ENCODE peak calls at places on chromosomes 5 and 9, in ten cellular contexts. One of them, this sample, is unnamed.

GRCh38 chr5:93601053-93601429 is 18.0 kb downstream of the NR2F1 start:
- DNase-seq in NCI-H2081: no peak
- DNase-seq in MCF 10A: no peak
- DNase-seq in activated gamma-delta T cell treated with Interleukin-2 at 50 U/mL for 16 hours: no peak
- DNase-seq in iPS-NIHi11: no peak
- DNase-seq in Jurkat, Clone E6-1: no peak
- DNase-seq in NCI-H748 treated with DMSO at 0.1 percent for 48 hours: no peak
- DNase-seq in kidney tubule cell: no peak
- DNase-seq in activated T-cell treated with anti-CD3 and anti-CD28 coated beads, Interleukin-2, amount 50 U/mL, for 4 hours: no peak
- DNase-seq in stimulated activated CD8-positive, alpha-beta memory T cell treated with anti-CD3 and anti-CD28 coated beads, Interleukin-12 subunit alpha, Interleukin-12 subunit beta, amount 100 ng/mL, for 1 hour: no peak
- DNase-seq in this sample: no peak

GRCh38 chr5:51468196-51468595 is 84.9 kb downstream of the ISL1 start:
- DNase-seq in stimulated activated CD8-positive, alpha-beta memory T cell treated with anti-CD3 and anti-CD28 coated beads, Interleukin-12 subunit alpha, Interleukin-12 subunit beta, amount 100 ng/mL, for 1 hour: no peak
- DNase-seq in kidney tubule cell: peak; percentile 6
- DNase-seq in activated T-cell treated with anti-CD3 and anti-CD28 coated beads, Interleukin-2, amount 50 U/mL, for 4 hours: no peak
- DNase-seq in iPS-NIHi11: no peak
- DNase-seq in MCF 10A: no peak
- DNase-seq in activated gamma-delta T cell treated with Interleukin-2 at 50 U/mL for 16 hours: no peak
- DNase-seq in NCI-H2081: no peak
- DNase-seq in NCI-H748 treated with DMSO at 0.1 percent for 48 hours: no peak
- DNase-seq in Jurkat, Clone E6-1: no peak
- DNase-seq in this sample: no peak

GRCh38 chr9:95317893-95318211 is 343 bp upstream of the FANCC start:
- DNase-seq in kidney tubule cell: no peak
- DNase-seq in iPS-NIHi11: no peak
- DNase-seq in activated T-cell treated with anti-CD3 and anti-CD28 coated beads, Interleukin-2, amount 50 U/mL, for 4 hours: no peak
- DNase-seq in NCI-H748 treated with DMSO at 0.1 percent for 48 hours: no peak
- DNase-seq in stimulated activated CD8-positive, alpha-beta memory T cell treated with anti-CD3 and anti-CD28 coated beads, Interleukin-12 subunit alpha, Interleukin-12 subunit beta, amount 100 ng/mL, for 1 hour: no peak
- DNase-seq in MCF 10A: no peak
- DNase-seq in activated gamma-delta T cell treated with Interleukin-2 at 50 U/mL for 16 hours: no peak
- DNase-seq in NCI-H2081: no peak
- DNase-seq in Jurkat, Clone E6-1: no peak
- DNase-seq in this sample: no peak

GRCh38 chr9:5392285-5392684 is 45.4 kb downstream of the PLGRKT start:
- DNase-seq in iPS-NIHi11: no peak
- DNase-seq in MCF 10A: no peak
- DNase-seq in stimulated activated CD8-positive, alpha-beta memory T cell treated with anti-CD3 and anti-CD28 coated beads, Interleukin-12 subunit alpha, Interleukin-12 subunit beta, amount 100 ng/mL, for 1 hour: no peak
- DNase-seq in activated T-cell treated with anti-CD3 and anti-CD28 coated beads, Interleukin-2, amount 50 U/mL, for 4 hours: no peak
- DNase-seq in NCI-H748 treated with DMSO at 0.1 percent for 48 hours: no peak
- DNase-seq in NCI-H2081: no peak
- DNase-seq in kidney tubule cell: no peak
- DNase-seq in Jurkat, Clone E6-1: no peak
- DNase-seq in activated gamma-delta T cell treated with Interleukin-2 at 50 U/mL for 16 hours: no peak
- DNase-seq in this sample: no peak

GRCh38 chr9:111484564-111484878 is 338 bp upstream of the ECPAS start:
- DNase-seq in iPS-NIHi11: no peak
- DNase-seq in Jurkat, Clone E6-1: no peak
- DNase-seq in activated gamma-delta T cell treated with Interleukin-2 at 50 U/mL for 16 hours: no peak
- DNase-seq in kidney tubule cell: no peak
- DNase-seq in activated T-cell treated with anti-CD3 and anti-CD28 coated beads, Interleukin-2, amount 50 U/mL, for 4 hours: no peak
- DNase-seq in MCF 10A: no peak
- DNase-seq in NCI-H748 treated with DMSO at 0.1 percent for 48 hours: no peak
- DNase-seq in stimulated activated CD8-positive, alpha-beta memory T cell treated with anti-CD3 and anti-CD28 coated beads, Interleukin-12 subunit alpha, Interleukin-12 subunit beta, amount 100 ng/mL, for 1 hour: no peak
- DNase-seq in NCI-H2081: no peak
- DNase-seq in this sample: no peak

GRCh38 chr9:134618823-134619454 is 22.7 kb upstream of the COL5A1 start:
- DNase-seq in NCI-H748 treated with DMSO at 0.1 percent for 48 hours: no peak
- DNase-seq in iPS-NIHi11: no peak
- DNase-seq in stimulated activated CD8-positive, alpha-beta memory T cell treated with anti-CD3 and anti-CD28 coated beads, Interleukin-12 subunit alpha, Interleukin-12 subunit beta, amount 100 ng/mL, for 1 hour: no peak
- DNase-seq in activated T-cell treated with anti-CD3 and anti-CD28 coated beads, Interleukin-2, amount 50 U/mL, for 4 hours: no peak
- DNase-seq in Jurkat, Clone E6-1: no peak
- DNase-seq in NCI-H2081: no peak
- DNase-seq in MCF 10A: no peak
- DNase-seq in activated gamma-delta T cell treated with Interleukin-2 at 50 U/mL for 16 hours: no peak
- DNase-seq in kidney tubule cell: no peak
- DNase-seq in this sample: no peak

GRCh38 chr5:112977440-112977861 is 853 bp downstream of the DCP2 start:
- DNase-seq in activated gamma-delta T cell treated with Interleukin-2 at 50 U/mL for 16 hours: no peak
- DNase-seq in kidney tubule cell: peak; percentile 38
- DNase-seq in NCI-H748 treated with DMSO at 0.1 percent for 48 hours: no peak
- DNase-seq in Jurkat, Clone E6-1: no peak
- DNase-seq in iPS-NIHi11: no peak
- DNase-seq in MCF 10A: no peak
- DNase-seq in NCI-H2081: no peak
- DNase-seq in stimulated activated CD8-positive, alpha-beta memory T cell treated with anti-CD3 and anti-CD28 coated beads, Interleukin-12 subunit alpha, Interleukin-12 subunit beta, amount 100 ng/mL, for 1 hour: no peak
- DNase-seq in activated T-cell treated with anti-CD3 and anti-CD28 coated beads, Interleukin-2, amount 50 U/mL, for 4 hours: no peak
- DNase-seq in this sample: no peak

GRCh38 chr9:95840096-95840495 is 35.4 kb upstream of the ERCC6L2 start:
- DNase-seq in MCF 10A: no peak
- DNase-seq in activated gamma-delta T cell treated with Interleukin-2 at 50 U/mL for 16 hours: no peak
- DNase-seq in kidney tubule cell: no peak
- DNase-seq in NCI-H2081: no peak
- DNase-seq in NCI-H748 treated with DMSO at 0.1 percent for 48 hours: no peak
- DNase-seq in iPS-NIHi11: no peak
- DNase-seq in Jurkat, Clone E6-1: no peak
- DNase-seq in stimulated activated CD8-positive, alpha-beta memory T cell treated with anti-CD3 and anti-CD28 coated beads, Interleukin-12 subunit alpha, Interleukin-12 subunit beta, amount 100 ng/mL, for 1 hour: no peak
- DNase-seq in activated T-cell treated with anti-CD3 and anti-CD28 coated beads, Interleukin-2, amount 50 U/mL, for 4 hours: no peak
- DNase-seq in this sample: no peak

GRCh38 chr5:172156541-172156994 is 31.5 kb downstream of the STK10 start:
- DNase-seq in MCF 10A: no peak
- DNase-seq in activated T-cell treated with anti-CD3 and anti-CD28 coated beads, Interleukin-2, amount 50 U/mL, for 4 hours: no peak
- DNase-seq in stimulated activated CD8-positive, alpha-beta memory T cell treated with anti-CD3 and anti-CD28 coated beads, Interleukin-12 subunit alpha, Interleukin-12 subunit beta, amount 100 ng/mL, for 1 hour: no peak
- DNase-seq in NCI-H748 treated with DMSO at 0.1 percent for 48 hours: no peak
- DNase-seq in activated gamma-delta T cell treated with Interleukin-2 at 50 U/mL for 16 hours: no peak
- DNase-seq in NCI-H2081: no peak
- DNase-seq in iPS-NIHi11: no peak
- DNase-seq in Jurkat, Clone E6-1: no peak
- DNase-seq in kidney tubule cell: no peak
- DNase-seq in this sample: no peak

GRCh38 chr9:2321523-2322148 is 300.0 kb upstream of the VLDLR start:
- DNase-seq in activated T-cell treated with anti-CD3 and anti-CD28 coated beads, Interleukin-2, amount 50 U/mL, for 4 hours: no peak
- DNase-seq in iPS-NIHi11: no peak
- DNase-seq in stimulated activated CD8-positive, alpha-beta memory T cell treated with anti-CD3 and anti-CD28 coated beads, Interleukin-12 subunit alpha, Interleukin-12 subunit beta, amount 100 ng/mL, for 1 hour: no peak
- DNase-seq in kidney tubule cell: no peak
- DNase-seq in NCI-H2081: no peak
- DNase-seq in MCF 10A: no peak
- DNase-seq in Jurkat, Clone E6-1: no peak
- DNase-seq in NCI-H748 treated with DMSO at 0.1 percent for 48 hours: no peak
- DNase-seq in activated gamma-delta T cell treated with Interleukin-2 at 50 U/mL for 16 hours: no peak
- DNase-seq in this sample: no peak

GRCh38 chr9:88390371-88390990 is 2.2 kb downstream of the SPIN1 start:
- DNase-seq in activated T-cell treated with anti-CD3 and anti-CD28 coated beads, Interleukin-2, amount 50 U/mL, for 4 hours: no peak
- DNase-seq in NCI-H2081: no peak
- DNase-seq in Jurkat, Clone E6-1: no peak
- DNase-seq in kidney tubule cell: no peak
- DNase-seq in iPS-NIHi11: no peak
- DNase-seq in NCI-H748 treated with DMSO at 0.1 percent for 48 hours: no peak
- DNase-seq in activated gamma-delta T cell treated with Interleukin-2 at 50 U/mL for 16 hours: no peak
- DNase-seq in stimulated activated CD8-positive, alpha-beta memory T cell treated with anti-CD3 and anti-CD28 coated beads, Interleukin-12 subunit alpha, Interleukin-12 subunit beta, amount 100 ng/mL, for 1 hour: no peak
- DNase-seq in MCF 10A: no peak
- DNase-seq in this sample: no peak